ENCODE peak calls at places on chromosomes 6 and 20, in six cellular contexts. One of them, this sample, is unnamed.
A peak's percentile ranks its signal among the peaks of the same experiment; 100 is the strongest.

GRCh38 chr6:80959034-80959433 is 793.4 kb downstream of the TENT5A start:
- DNase-seq in mammary epithelial cell: no peak
- DNase-seq in mesendoderm: no peak
- DNase-seq in right atrium auricular region: no peak
- DNase-seq in NT2/D1: no peak
- DNase-seq in thoracic aorta: no peak
- DNase-seq in this sample: no peak

GRCh38 chr6:169158182-169158573 is 95.5 kb downstream of the THBS2 start:
- DNase-seq in mammary epithelial cell: no peak
- DNase-seq in mesendoderm: no peak
- DNase-seq in right atrium auricular region: no peak
- DNase-seq in NT2/D1: no peak
- DNase-seq in thoracic aorta: no peak
- DNase-seq in this sample: no peak

GRCh38 chr6:39243809-39244208 is 14.5 kb upstream of the KCNK5 start:
- DNase-seq in mammary epithelial cell: peak; percentile 33
- DNase-seq in mesendoderm: no peak
- DNase-seq in right atrium auricular region: peak; percentile 63
- DNase-seq in NT2/D1: no peak
- DNase-seq in thoracic aorta: no peak
- DNase-seq in this sample: no peak

GRCh38 chr20:46122071-46122470 is 4.0 kb downstream of the CD40 start:
- DNase-seq in mammary epithelial cell: peak; percentile 76
- DNase-seq in mesendoderm: no peak
- DNase-seq in right atrium auricular region: no peak
- DNase-seq in NT2/D1: no peak
- DNase-seq in thoracic aorta: no peak
- DNase-seq in this sample: no peak

GRCh38 chr6:43784049-43784855 is 14.2 kb downstream of the VEGFA start:
- DNase-seq in mammary epithelial cell: no peak
- DNase-seq in mesendoderm: no peak
- DNase-seq in right atrium auricular region: no peak
- DNase-seq in NT2/D1: no peak
- DNase-seq in thoracic aorta: no peak
- DNase-seq in this sample: no peak

GRCh38 chr6:112911949-112912348 is 564.8 kb downstream of the RFPL4B start:
- DNase-seq in mammary epithelial cell: no peak
- DNase-seq in mesendoderm: no peak
- DNase-seq in right atrium auricular region: no peak
- DNase-seq in NT2/D1: no peak
- DNase-seq in thoracic aorta: no peak
- DNase-seq in this sample: peak; percentile 90

GRCh38 chr6:12593720-12594540 is 122.6 kb upstream of the PHACTR1 start:
- DNase-seq in mammary epithelial cell: no peak
- DNase-seq in mesendoderm: no peak
- DNase-seq in right atrium auricular region: no peak
- DNase-seq in NT2/D1: no peak
- DNase-seq in thoracic aorta: no peak
- DNase-seq in this sample: no peak

GRCh38 chr6:151858294-151858693 is 50.8 kb downstream of the ESR1 start:
- DNase-seq in mammary epithelial cell: no peak
- DNase-seq in mesendoderm: no peak
- DNase-seq in right atrium auricular region: no peak
- DNase-seq in NT2/D1: no peak
- DNase-seq in thoracic aorta: no peak
- DNase-seq in this sample: no peak

GRCh38 chr20:21102252-21102609 is 3.9 kb downstream of the LINC00237 start:
- DNase-seq in mammary epithelial cell: no peak
- DNase-seq in mesendoderm: peak; percentile 74
- DNase-seq in right atrium auricular region: no peak
- DNase-seq in NT2/D1: no peak
- DNase-seq in thoracic aorta: no peak
- DNase-seq in this sample: peak; percentile 52

GRCh38 chr6:25295651-25296050 is 16.5 kb downstream of the CARMIL1 start:
- DNase-seq in mammary epithelial cell: peak; percentile 75
- DNase-seq in mesendoderm: no peak
- DNase-seq in right atrium auricular region: no peak
- DNase-seq in NT2/D1: no peak
- DNase-seq in thoracic aorta: no peak
- DNase-seq in this sample: no peak

GRCh38 chr20:25495189-25495824 is 87.8 kb downstream of the GINS1 start:
- DNase-seq in mammary epithelial cell: no peak
- DNase-seq in mesendoderm: peak; percentile 9
- DNase-seq in right atrium auricular region: no peak
- DNase-seq in NT2/D1: no peak
- DNase-seq in thoracic aorta: no peak
- DNase-seq in this sample: no peak

GRCh38 chr6:24205020-24205492 is 79.0 kb downstream of the NRSN1 start:
- DNase-seq in mammary epithelial cell: peak; percentile 20
- DNase-seq in mesendoderm: peak; percentile 51
- DNase-seq in right atrium auricular region: no peak
- DNase-seq in NT2/D1: no peak
- DNase-seq in thoracic aorta: no peak
- DNase-seq in this sample: peak; percentile 68

GRCh38 chr6:37365791-37366190 is 12.0 kb downstream of the RNF8 start:
- DNase-seq in mammary epithelial cell: no peak
- DNase-seq in mesendoderm: no peak
- DNase-seq in right atrium auricular region: no peak
- DNase-seq in NT2/D1: no peak
- DNase-seq in thoracic aorta: no peak
- DNase-seq in this sample: peak; percentile 40

GRCh38 chr6:46648869-46649488 is 3.6 kb downstream of the CYP39A1 start:
- DNase-seq in mammary epithelial cell: peak; percentile 38
- DNase-seq in mesendoderm: no peak
- DNase-seq in right atrium auricular region: no peak
- DNase-seq in NT2/D1: no peak
- DNase-seq in thoracic aorta: no peak
- DNase-seq in this sample: no peak

GRCh38 chr6:106620931-106621672 is 8.2 kb downstream of the RTN4IP1 start:
- DNase-seq in mammary epithelial cell: no peak
- DNase-seq in mesendoderm: peak; percentile 16
- DNase-seq in right atrium auricular region: no peak
- DNase-seq in NT2/D1: no peak
- DNase-seq in thoracic aorta: no peak
- DNase-seq in this sample: peak; percentile 80

GRCh38 chr20:16553684-16554083 is 19.6 kb downstream of the KIF16B start:
- DNase-seq in mammary epithelial cell: no peak
- DNase-seq in mesendoderm: no peak
- DNase-seq in right atrium auricular region: no peak
- DNase-seq in NT2/D1: no peak
- DNase-seq in thoracic aorta: no peak
- DNase-seq in this sample: no peak

GRCh38 chr6:9520417-9521151 is 894.3 kb downstream of the TFAP2A start:
- DNase-seq in mammary epithelial cell: peak; percentile 79
- DNase-seq in mesendoderm: no peak
- DNase-seq in right atrium auricular region: no peak
- DNase-seq in NT2/D1: no peak
- DNase-seq in thoracic aorta: no peak
- DNase-seq in this sample: peak; percentile 74

GRCh38 chr6:4584801-4585200 is 191.4 kb upstream of the CDYL start:
- DNase-seq in mammary epithelial cell: no peak
- DNase-seq in mesendoderm: no peak
- DNase-seq in right atrium auricular region: no peak
- DNase-seq in NT2/D1: no peak
- DNase-seq in thoracic aorta: no peak
- DNase-seq in this sample: no peak

GRCh38 chr6:8029243-8029870 is 34.8 kb downstream of the BLOC1S5 start:
- DNase-seq in mammary epithelial cell: no peak
- DNase-seq in mesendoderm: peak; percentile 37
- DNase-seq in right atrium auricular region: no peak
- DNase-seq in NT2/D1: no peak
- DNase-seq in thoracic aorta: no peak
- DNase-seq in this sample: peak; percentile 87

GRCh38 chr20:44963325-44964215 is 2.7 kb upstream of the STK4 start:
- DNase-seq in mammary epithelial cell: no peak
- DNase-seq in mesendoderm: no peak
- DNase-seq in right atrium auricular region: no peak
- DNase-seq in NT2/D1: no peak
- DNase-seq in thoracic aorta: no peak
- DNase-seq in this sample: no peak

GRCh38 chr20:55676097-55676496 is 329.2 kb downstream of the CBLN4 start:
- DNase-seq in mammary epithelial cell: no peak
- DNase-seq in mesendoderm: no peak
- DNase-seq in right atrium auricular region: no peak
- DNase-seq in NT2/D1: no peak
- DNase-seq in thoracic aorta: no peak
- DNase-seq in this sample: no peak
- H3K4me1 ChIP-seq in mammary epithelial cell: no peaks in the 10 kb centered on the region
- H3K4me1 ChIP-seq in mesendoderm: no peaks in the 10 kb centered on the region
- H3K4me1 ChIP-seq in right atrium auricular region: no peaks in the 10 kb centered on the region
- H3K4me1 ChIP-seq in NT2/D1: no peaks in the 10 kb centered on the region
- H3K4me1 ChIP-seq in thoracic aorta: no peaks in the 10 kb centered on the region
- H3K4me1 ChIP-seq in this sample: no peaks in the 10 kb centered on the region

GRCh38 chr6:101232946-101233345 is 160.6 kb upstream of the GRIK2 start:
- DNase-seq in mammary epithelial cell: no peak
- DNase-seq in mesendoderm: no peak
- DNase-seq in right atrium auricular region: no peak
- DNase-seq in NT2/D1: no peak
- DNase-seq in thoracic aorta: no peak
- DNase-seq in this sample: no peak

GRCh38 chr6:101226677-101227135 is 166.8 kb upstream of the GRIK2 start:
- DNase-seq in mammary epithelial cell: peak; percentile 31
- DNase-seq in mesendoderm: peak; percentile 91
- DNase-seq in right atrium auricular region: no peak
- DNase-seq in NT2/D1: peak; percentile 64
- DNase-seq in thoracic aorta: no peak
- DNase-seq in this sample: peak; percentile 73

GRCh38 chr6:101230866-101231265 is 162.6 kb upstream of the GRIK2 start:
- DNase-seq in mammary epithelial cell: no peak
- DNase-seq in mesendoderm: no peak
- DNase-seq in right atrium auricular region: no peak
- DNase-seq in NT2/D1: no peak
- DNase-seq in thoracic aorta: no peak
- DNase-seq in this sample: no peak

GRCh38 chr6:101236709-101237108 is 156.8 kb upstream of the GRIK2 start:
- DNase-seq in mammary epithelial cell: no peak
- DNase-seq in mesendoderm: no peak
- DNase-seq in right atrium auricular region: no peak
- DNase-seq in NT2/D1: no peak
- DNase-seq in thoracic aorta: no peak
- DNase-seq in this sample: no peak

DNA sequence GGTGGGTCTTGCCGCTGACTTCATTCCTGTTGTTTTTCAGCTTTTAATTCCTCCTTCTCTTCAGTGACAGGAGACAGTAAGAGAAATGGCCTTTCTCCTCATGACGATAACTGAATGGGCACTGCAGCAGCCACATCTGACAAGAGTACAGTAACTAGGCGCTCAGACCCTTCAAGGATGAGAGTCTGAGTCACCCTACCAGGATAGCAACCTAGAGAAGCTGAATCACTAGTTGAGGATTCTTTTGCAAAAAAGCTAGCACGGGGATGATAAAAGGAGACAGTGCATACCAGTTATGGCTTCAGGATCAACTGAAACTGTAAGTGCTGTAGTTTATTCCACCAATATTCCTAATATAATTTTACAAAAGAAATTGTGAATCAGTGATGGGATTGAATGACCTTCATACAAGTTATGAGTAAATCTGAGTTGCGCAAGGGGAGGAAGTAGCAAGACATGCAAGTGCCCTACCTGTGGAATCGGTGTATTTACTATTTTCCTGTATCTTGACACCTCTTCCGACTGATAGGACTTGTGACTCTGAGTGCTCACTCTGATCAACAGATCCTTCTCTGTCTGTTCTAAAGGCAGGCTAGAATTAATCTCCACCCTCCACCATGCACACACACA is 161.8 kb upstream of the GRIK2 start:
- DNase-seq in mammary epithelial cell: peak; percentile 3
- DNase-seq in mesendoderm: no peak
- DNase-seq in right atrium auricular region: no peak
- DNase-seq in NT2/D1: no peak
- DNase-seq in thoracic aorta: no peak
- DNase-seq in this sample: no peak
- H3K4me1 ChIP-seq in mammary epithelial cell: no peaks in the 10 kb centered on the region
- H3K4me1 ChIP-seq in mesendoderm: no peaks in the 10 kb centered on the region
- H3K4me1 ChIP-seq in right atrium auricular region: no peaks in the 10 kb centered on the region
- H3K4me1 ChIP-seq in NT2/D1: peaks cover under 1% of the 10 kb centered on the region
- H3K4me1 ChIP-seq in thoracic aorta: no peaks in the 10 kb centered on the region
- H3K4me1 ChIP-seq in this sample: no peaks in the 10 kb centered on the region

DNA sequence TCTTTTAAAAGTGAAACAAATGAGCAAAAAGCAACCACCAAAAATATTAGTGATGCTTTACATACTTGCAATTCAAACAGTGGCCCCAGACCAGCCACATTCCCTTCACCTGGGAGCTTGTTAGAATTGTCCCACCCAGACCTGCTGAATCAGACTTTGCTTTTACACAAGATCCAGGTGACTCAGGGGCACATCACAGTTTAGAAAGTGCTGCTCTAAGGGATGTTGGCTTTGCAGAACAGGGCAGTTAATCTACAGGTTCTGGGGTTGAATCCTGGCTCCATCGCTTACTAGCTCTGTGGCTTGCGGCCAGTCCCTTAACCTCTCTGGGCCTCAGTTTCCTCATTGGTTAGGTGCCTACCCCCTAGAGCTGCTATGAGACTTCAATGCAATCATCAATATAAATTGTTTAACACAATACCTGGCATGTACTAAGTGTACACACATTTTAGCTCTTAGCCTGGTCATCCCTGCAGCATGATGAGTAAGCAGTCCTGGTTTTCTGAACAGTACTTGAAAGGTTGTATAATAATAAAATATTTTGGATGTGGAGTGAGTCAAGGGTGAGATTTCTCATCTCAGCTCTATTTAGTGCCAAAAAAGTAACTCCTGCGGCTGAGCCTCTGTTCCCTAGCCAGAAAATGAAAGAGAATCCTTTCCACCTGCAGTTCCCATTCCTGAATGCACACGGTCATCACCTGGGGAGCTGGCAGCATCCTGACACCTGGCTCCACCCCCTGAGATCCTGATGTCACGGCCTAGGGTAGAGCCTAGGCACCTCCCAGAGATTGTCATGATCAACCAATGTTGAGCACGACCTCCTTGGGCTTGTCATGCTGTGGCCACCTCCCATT is 162.7 kb downstream of the ANKRD60 start:
- DNase-seq in mammary epithelial cell: peak; percentile 90
- DNase-seq in mesendoderm: no peak
- DNase-seq in right atrium auricular region: peak; percentile 38
- DNase-seq in NT2/D1: no peak
- DNase-seq in thoracic aorta: no peak
- DNase-seq in this sample: no peak
- H3K4me1 ChIP-seq in mammary epithelial cell: peaks cover 22% of the 10 kb centered on the region
- H3K4me1 ChIP-seq in mesendoderm: no peaks in the 10 kb centered on the region
- H3K4me1 ChIP-seq in right atrium auricular region: no peaks in the 10 kb centered on the region
- H3K4me1 ChIP-seq in NT2/D1: no peaks in the 10 kb centered on the region
- H3K4me1 ChIP-seq in thoracic aorta: no peaks in the 10 kb centered on the region
- H3K4me1 ChIP-seq in this sample: no peaks in the 10 kb centered on the region

DNA sequence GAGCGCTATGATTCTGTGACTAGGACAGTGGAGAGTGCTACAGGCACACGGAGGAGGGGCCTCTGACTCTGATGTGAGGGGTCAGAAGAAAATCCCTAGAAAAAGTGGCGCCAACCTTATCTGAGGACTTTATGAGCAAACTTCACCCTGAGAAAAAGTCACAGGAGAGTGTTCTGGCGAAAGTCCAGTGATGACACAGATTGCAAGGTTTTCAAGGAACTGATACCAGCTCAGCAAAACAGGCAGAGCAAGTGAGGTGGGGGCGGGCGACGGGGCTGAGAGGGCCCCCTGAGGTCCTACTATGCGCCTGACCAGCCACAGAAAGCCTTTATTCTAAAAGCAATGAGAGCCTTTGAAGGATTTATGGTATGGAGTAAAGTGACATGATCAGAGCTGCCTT is 73.3 kb downstream of the SLC22A23 start:
- DNase-seq in mammary epithelial cell: peak; percentile 46
- DNase-seq in mesendoderm: no peak
- DNase-seq in right atrium auricular region: no peak
- DNase-seq in NT2/D1: no peak
- DNase-seq in thoracic aorta: no peak
- DNase-seq in this sample: no peak
- H3K4me1 ChIP-seq in mammary epithelial cell: peaks cover 45% of the 10 kb centered on the region
- H3K4me1 ChIP-seq in mesendoderm: no peaks in the 10 kb centered on the region
- H3K4me1 ChIP-seq in right atrium auricular region: no peaks in the 10 kb centered on the region
- H3K4me1 ChIP-seq in NT2/D1: peaks cover 7% of the 10 kb centered on the region
- H3K4me1 ChIP-seq in thoracic aorta: no peaks in the 10 kb centered on the region
- H3K4me1 ChIP-seq in this sample: no peaks in the 10 kb centered on the region